ENCODE peak calls at places on chromosomes 16 and 17, in four cellular contexts. R, F, E and X are unnamed samples. For H3K4me1, the result is how much of the 10 kb centered on the place peaks cover.

GRCh38 chr17:56389356-56389755 is 204.1 kb upstream of the NOG start:
- DNase-seq in R (no peak), F (no peak), E (no peak), X (no peak)

GRCh38 chr17:7888184-7888920 is at the start of gene CHD3:
- DNase-seq in E (peak), R (no peak), F (no peak), X (peak)

GRCh38 chr16:59635674-59636073 is 901.6 kb upstream of the GOT2 start:
- DNase-seq in E (peak), R (no peak), F (peak), X (no peak)

GRCh38 chr16:79163666-79164377 is 436.7 kb downstream of the MAF start:
- DNase-seq in R (no peak), E (no peak), F (no peak), X (peak)

GRCh38 chr16:77723108-77723514 is 797 bp downstream of the NUDT7 start:
- DNase-seq in F (peak), E (peak), R (peak), X (peak)

GRCh38 chr16:84182104-84182503 is 4.8 kb downstream of the TAF1C start:
- DNase-seq in F (no peak), E (no peak), R (no peak), X (no peak)

GRCh38 chr16:87958632-87959031 is 7.4 kb downstream of the BANP start:
- DNase-seq in E (no peak), R (no peak), F (no peak), X (no peak)

GRCh38 chr17:55492951-55493350 is 18.3 kb downstream of the SMIM36 start:
- DNase-seq in F (no peak), R (no peak), E (no peak), X (no peak)

GRCh38 chr17:1091885-1092284 is 87.9 kb downstream of the ABR start:
- DNase-seq in R (no peak), F (no peak), E (no peak), X (no peak)

GRCh38 chr17:622356-622755 is 92.3 kb downstream of the VPS53 start:
- DNase-seq in R (no peak), E (peak), F (peak), X (no peak)

GRCh38 chr16:64933890-64934289 is 188.0 kb downstream of the CDH11 start:
- DNase-seq in E (peak), R (no peak), F (peak), X (peak)

GRCh38 chr16:67150833-67151396 is at the start of gene B3GNT9:
- DNase-seq in E (peak), F (peak), R (peak), X (peak)

GRCh38 chr17:69796093-69796492 is 278.9 kb upstream of the KCNJ16 start:
- DNase-seq in E (no peak), F (no peak), R (no peak), X (no peak)

GRCh38 chr16:7775072-7775488 is 442.4 kb downstream of the RBFOX1 start:
- DNase-seq in E (no peak), R (no peak), F (no peak), X (no peak)

GRCh38 chr16:81076566-81077076 is 417 bp downstream of the C16orf46 start:
- DNase-seq in F (no peak), R (peak), E (peak), X (peak)

GRCh38 chr16:19853973-19854876 is 30.4 kb downstream of the GPRC5B start:
- DNase-seq in E (no peak), R (no peak), F (no peak), X (no peak)

GRCh38 chr16:8645141-8645521 is 23.6 kb downstream of the METTL22 start:
- DNase-seq in R (no peak), F (no peak), E (no peak), X (no peak)

GRCh38 chr16:66036162-66036561 is 330.3 kb upstream of the CDH5 start:
- DNase-seq in R (no peak), E (peak), F (peak), X (no peak)

GRCh38 chr17:39769974-39770587 is 32.3 kb downstream of the GRB7 start:
- DNase-seq in E (peak), R (no peak), F (peak), X (no peak)

GRCh38 chr17:74453665-74454196 is 12.7 kb upstream of the CD300A start:
- DNase-seq in E (no peak), R (no peak), F (no peak), X (no peak)

GRCh38 chr16:58843675-58844074 is 109.6 kb upstream of the GOT2 start:
- DNase-seq in R (no peak), F (peak), E (peak), X (no peak)

GRCh38 chr17:65297384-65297783 is 160.2 kb downstream of the RGS9 start:
- DNase-seq in R (no peak), E (no peak), F (peak), X (no peak)

GRCh38 chr17:76264425-76264754 is 758 bp upstream of the UBALD2 start:
- DNase-seq in E (no peak), R (no peak), F (no peak), X (peak)

GRCh38 chr17:75615301-75615700 is 17.9 kb upstream of the SMIM5 start:
- DNase-seq in F (no peak), E (no peak), R (no peak), X (no peak)

GRCh38 chr17:42937712-42938596 is 26.3 kb downstream of the AARSD1 start:
- DNase-seq in E (peak), R (no peak), F (peak), X (no peak)

GRCh38 chr17:36807496-36808180 is 129.6 kb upstream of the LHX1 start:
- DNase-seq in E (no peak), R (no peak), F (no peak), X (no peak)

GRCh38 chr17:42530952-42531454 is 5.0 kb upstream of the NAGLU start:
- DNase-seq in R (no peak), E (no peak), F (no peak), X (no peak)

GRCh38 chr17:78921437-78921971 is 3.7 kb downstream of the TIMP2 start:
- DNase-seq in R (peak), E (no peak), F (no peak), X (peak)

GRCh38 chr16:4611337-4612023 is 3.2 kb downstream of the UBALD1 start:
- DNase-seq in E (peak), F (no peak), R (no peak), X (no peak)

GRCh38 chr17:45846646-45847045 is 2.0 kb downstream of the SPPL2C start:
- DNase-seq in R (no peak), E (no peak), F (no peak), X (no peak)

GRCh38 chr17:44191941-44192496 is 5.2 kb downstream of the TMUB2 start:
- DNase-seq in E (no peak), R (no peak), F (no peak), X (no peak)

GRCh38 chr16:774086-775001 is 13.8 kb downstream of the MSLN start:
- DNase-seq in R (no peak), F (no peak), E (no peak), X (peak)

GRCh38 chr17:29593546-29594440 is 861 bp downstream of the ANKRD13B start:
- DNase-seq in R (peak), E (peak), F (no peak), X (peak)

GRCh38 chr16:4134434-4134833 is 18.2 kb upstream of the ADCY9 start:
- DNase-seq in R (no peak), E (no peak), F (no peak), X (no peak)

GRCh38 chr17:37693328-37693727 is 50.1 kb upstream of the DDX52 start:
- DNase-seq in E (no peak), R (no peak), F (no peak), X (no peak)

GRCh38 chr17:65227637-65228036 is 90.5 kb downstream of the RGS9 start:
- DNase-seq in F (no peak), E (no peak), R (no peak), X (no peak)

GRCh38 chr16:61460020-61460419 is 576.2 kb downstream of the CDH8 start:
- DNase-seq in E (no peak), F (no peak), R (no peak), X (no peak)

DNA sequence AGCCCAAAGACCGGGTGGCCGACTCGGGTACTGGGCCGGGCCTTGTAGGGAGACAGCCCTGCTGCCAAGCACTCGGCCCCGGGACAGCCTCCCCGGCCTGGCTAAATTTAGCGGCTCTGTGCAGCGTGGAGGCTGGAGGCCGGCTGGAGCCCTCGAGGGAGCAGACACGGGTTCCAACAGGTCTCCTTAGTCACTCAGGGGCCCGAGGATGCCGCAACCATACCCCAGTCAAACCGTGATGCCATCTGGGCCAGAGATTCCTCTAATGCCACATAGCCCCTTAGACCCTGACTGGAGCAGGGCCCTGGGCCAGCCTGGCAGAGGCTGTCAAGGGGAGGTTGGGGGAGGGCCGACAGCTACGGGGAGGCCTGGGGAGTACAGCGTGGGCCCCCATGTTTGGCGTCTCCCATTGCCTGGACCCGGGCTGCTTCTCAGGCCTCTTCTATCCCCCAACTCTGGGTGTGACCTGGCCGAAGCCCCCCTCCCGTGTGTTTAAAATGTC is 2.9 kb upstream of the P2RX1 start:
- DNase-seq in F (no peak), R (peak), E (no peak), X (peak)
- H3K4me1 ChIP-seq in F (under half), R (under half), E (under half), X (under half)

GRCh38 chr17:83085103-83085502 is 5.7 kb downstream of the METRNL start:
- DNase-seq in E (no peak), F (no peak), R (no peak), X (no peak)
- H3K4me1 ChIP-seq in E (half or more), F (under half), R (half or more), X (under half)

DNA sequence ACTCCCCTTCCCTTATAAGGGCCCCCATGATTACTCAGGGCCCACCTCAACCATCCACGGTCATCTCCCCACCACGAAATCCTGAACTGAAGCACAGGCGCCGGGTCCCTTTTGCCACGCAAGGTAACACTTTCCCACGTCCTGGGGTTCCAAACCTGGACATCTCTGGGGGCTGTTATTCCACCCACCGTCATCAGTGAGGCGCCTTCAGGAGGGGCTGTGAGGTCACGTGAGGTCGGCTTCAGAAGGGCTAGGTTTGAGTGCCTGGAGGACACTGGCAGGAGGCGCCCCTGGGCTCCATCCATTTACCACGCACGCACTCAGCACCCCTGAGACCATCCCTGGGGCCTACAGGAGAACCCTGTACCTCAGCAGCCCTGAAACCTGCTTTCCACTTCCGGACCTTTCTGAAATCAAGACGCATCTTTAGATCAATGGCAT is 4.1 kb downstream of the CD2BP2 start:
- DNase-seq in R (no peak), F (no peak), E (no peak), X (no peak)
- H3K4me1 ChIP-seq in R (under half), F (under half), E (under half), X (under half)

GRCh38 chr17:66398059-66398458 is 95.6 kb downstream of the PRKCA start:
- DNase-seq in R (no peak), F (no peak), E (no peak), X (no peak)

GRCh38 chr17:66398617-66399016 is 96.2 kb downstream of the PRKCA start:
- DNase-seq in F (no peak), R (no peak), E (no peak), X (no peak)

GRCh38 chr17:66401364-66401763 is 99.0 kb downstream of the PRKCA start:
- DNase-seq in F (no peak), E (no peak), R (no peak), X (no peak)

GRCh38 chr17:66399441-66399840 is 97.0 kb downstream of the PRKCA start:
- DNase-seq in E (no peak), F (no peak), R (no peak), X (no peak)

GRCh38 chr17:66400698-66401097 is 98.3 kb downstream of the PRKCA start:
- DNase-seq in F (no peak), E (no peak), R (no peak), X (no peak)
- H3K4me1 ChIP-seq in F (under half), E (under half), R (under half), X (under half)

GRCh38 chr16:85444879-85445778 is 168.0 kb upstream of the GSE1 start:
- DNase-seq in E (no peak), F (no peak), R (no peak), X (peak)
- H3K4me1 ChIP-seq in E (under half), F (under half), R (under half), X (under half)

GRCh38 chr17:80913928-80914821 is 77.5 kb upstream of the CHMP6 start:
- DNase-seq in F (no peak), R (no peak), E (no peak), X (no peak)
- H3K4me1 ChIP-seq in F (under half), R (under half), E (under half), X (under half)

GRCh38 chr16:85612191-85612800 is 826 bp upstream of the GSE1 start:
- DNase-seq in F (peak), E (peak), R (peak), X (peak)

GRCh38 chr16:85612801-85613608 is at the start of gene GSE1:
- DNase-seq in R (peak), E (peak), F (peak), X (peak)

GRCh38 chr16:85614338-85615013 is 1.4 kb downstream of the GSE1 start:
- DNase-seq in F (no peak), E (no peak), R (no peak), X (peak)

GRCh38 chr16:85615014-85615851 is 2.1 kb downstream of the GSE1 start:
- DNase-seq in F (no peak), R (peak), E (no peak), X (peak)

GRCh38 chr16:85613609-85614337 is 651 bp downstream of the GSE1 start:
- DNase-seq in E (no peak), F (peak), R (peak), X (peak)
- H3K4me1 ChIP-seq in E (under half), F (under half), R (half or more), X (under half)

GRCh38 chr16:56872863-56873391 is 7.9 kb downstream of the SLC12A3 start:
- DNase-seq in R (no peak), E (no peak), F (no peak), X (no peak)
- H3K4me1 ChIP-seq in R (under half), E (under half), F (under half), X (under half)